ENCODE peak calls at places on chromosomes 5 and 9, in ten cellular contexts. J is fibroblast of villous mesenchyme, U is fibroblast of lung, Z is AG10803, R is WERI-Rb-1, E is astrocyte, K is neural progenitor cell, F is upper lobe of right lung, I is lower leg skin, X is pancreas. L is an unnamed sample.

GRCh38 chr9:133619791-133620190 is 10.6 kb upstream of the FAM163B start:
- DNase-seq in I (no peak), U (no peak), E (no peak), J (peak), F (no peak), R (no peak), K (no peak), X (no peak), Z (no peak), L (peak)

GRCh38 chr9:107375651-107376369 is 92.7 kb downstream of the RAD23B start:
- DNase-seq in K (no peak), U (no peak), I (peak), R (no peak), J (no peak), Z (no peak), E (no peak), X (no peak), F (no peak), L (no peak)

GRCh38 chr9:3516667-3517330 is 9.0 kb downstream of the RFX3 start:
- DNase-seq in X (no peak), K (no peak), E (no peak), Z (peak), R (no peak), U (peak), I (no peak), J (no peak), F (no peak), L (no peak)

GRCh38 chr9:37939575-37940095 is 35.7 kb upstream of the SLC25A51 start:
- DNase-seq in X (no peak), K (no peak), R (no peak), E (no peak), J (peak), Z (no peak), F (no peak), U (no peak), I (no peak), L (peak)

GRCh38 chr9:35564658-35565061 is 40.4 kb upstream of the TESK1 start:
- DNase-seq in E (no peak), I (peak), U (no peak), Z (peak), X (no peak), K (no peak), F (no peak), J (no peak), R (no peak), L (no peak)

GRCh38 chr9:99060621-99061020 is 44.3 kb upstream of the TGFBR1 start:
- DNase-seq in F (no peak), R (no peak), I (no peak), X (no peak), E (no peak), Z (no peak), J (no peak), K (no peak), U (no peak), L (no peak)

GRCh38 chr9:123081824-123082223 is 48.4 kb downstream of the GPR21 start:
- DNase-seq in Z (peak), K (peak), J (peak), I (no peak), F (no peak), R (peak), U (peak), E (peak), X (no peak), L (peak)

GRCh38 chr9:88801214-88801796 is 190.0 kb upstream of the S1PR3 start:
- DNase-seq in Z (no peak), R (no peak), U (no peak), K (no peak), F (no peak), E (no peak), I (peak), X (no peak), J (peak), L (no peak)

DNA sequence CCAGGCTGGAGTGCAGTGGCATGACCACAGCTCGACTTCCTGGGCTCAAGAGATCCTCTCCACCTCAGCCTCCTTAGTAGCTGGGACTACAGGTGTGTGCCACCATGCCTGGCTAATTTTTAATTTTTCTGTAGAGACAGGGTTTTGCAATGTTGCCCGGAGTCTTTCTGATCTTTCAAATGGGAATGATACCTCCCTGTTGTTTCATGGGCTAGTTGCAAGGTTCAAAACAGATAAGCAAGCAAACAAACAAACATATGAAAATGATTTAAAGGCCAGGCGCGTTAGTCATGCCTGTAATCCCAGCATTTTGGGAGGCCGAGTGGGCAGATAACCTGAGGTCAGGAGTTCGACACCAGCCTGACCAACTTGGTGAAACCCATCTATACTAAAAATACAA is 45.3 kb upstream of the PLPP1 start:
- DNase-seq in I (no peak), X (no peak), J (no peak), F (no peak), U (no peak), K (no peak), E (no peak), R (no peak), Z (no peak), L (no peak)
- TF ChIP-seq CTCF in I (no peak), X (no peak), J (no peak), F (no peak), U (no peak), K (no peak), E (no peak), R (no peak), Z (no peak), L (no peak)

GRCh38 chr9:130206579-130206978 is 34.4 kb downstream of the NCS1 start:
- DNase-seq in Z (no peak), U (no peak), K (no peak), F (no peak), R (no peak), I (no peak), J (no peak), X (no peak), E (no peak), L (no peak)

GRCh38 chr9:130207241-130207992 is 35.2 kb downstream of the NCS1 start:
- DNase-seq in X (no peak), J (no peak), U (no peak), K (no peak), F (no peak), R (no peak), I (no peak), E (no peak), Z (no peak), L (no peak)

GRCh38 chr9:130205912-130206311 is 33.7 kb downstream of the NCS1 start:
- DNase-seq in K (no peak), U (no peak), E (no peak), X (no peak), Z (no peak), I (no peak), R (no peak), F (no peak), J (no peak), L (no peak)

GRCh38 chr9:130209422-130209821 is 37.2 kb downstream of the NCS1 start:
- DNase-seq in F (no peak), R (no peak), Z (no peak), U (no peak), J (peak), I (no peak), X (no peak), E (no peak), K (no peak), L (no peak)

GRCh38 chr9:130208600-130209347 is 36.6 kb downstream of the NCS1 start:
- DNase-seq in U (no peak), Z (no peak), F (no peak), R (no peak), X (no peak), J (no peak), I (no peak), K (no peak), E (no peak), L (no peak)
- H3K4me3 ChIP-seq in U (no peak), Z (no peak), F (no peak), R (no peak), X (no peak), J (no peak), I (no peak), K (no peak), E (no peak), L (no peak)

GRCh38 chr5:140795259-140795641 is 598 bp downstream of the PCDHA2 start:
- DNase-seq in J (no peak), K (peak), U (no peak), I (no peak), E (no peak), F (no peak), X (no peak), Z (no peak), R (no peak), L (peak)
- TF ChIP-seq CTCF in J (peak), K (peak), U (no peak), I (no peak), E (no peak), F (peak), X (no peak), Z (peak), R (no peak), L (peak)

GRCh38 chr5:150559088-150559487 is 51.2 kb downstream of the NDST1 start:
- DNase-seq in F (no peak), J (no peak), K (no peak), X (no peak), Z (no peak), E (no peak), I (no peak), R (no peak), U (no peak), L (no peak)

GRCh38 chr5:150561571-150562295 is 53.8 kb downstream of the NDST1 start:
- DNase-seq in I (no peak), Z (no peak), R (no peak), U (no peak), F (no peak), X (no peak), J (no peak), E (no peak), K (no peak), L (no peak)

GRCh38 chr5:150561192-150561512 is 53.2 kb downstream of the NDST1 start:
- DNase-seq in X (no peak), I (no peak), R (no peak), Z (no peak), K (no peak), E (no peak), J (no peak), U (no peak), F (no peak), L (no peak)

GRCh38 chr5:150559701-150560100 is 51.8 kb downstream of the NDST1 start:
- DNase-seq in I (no peak), Z (peak), J (no peak), E (peak), K (no peak), U (peak), F (no peak), R (no peak), X (no peak), L (peak)

DNA sequence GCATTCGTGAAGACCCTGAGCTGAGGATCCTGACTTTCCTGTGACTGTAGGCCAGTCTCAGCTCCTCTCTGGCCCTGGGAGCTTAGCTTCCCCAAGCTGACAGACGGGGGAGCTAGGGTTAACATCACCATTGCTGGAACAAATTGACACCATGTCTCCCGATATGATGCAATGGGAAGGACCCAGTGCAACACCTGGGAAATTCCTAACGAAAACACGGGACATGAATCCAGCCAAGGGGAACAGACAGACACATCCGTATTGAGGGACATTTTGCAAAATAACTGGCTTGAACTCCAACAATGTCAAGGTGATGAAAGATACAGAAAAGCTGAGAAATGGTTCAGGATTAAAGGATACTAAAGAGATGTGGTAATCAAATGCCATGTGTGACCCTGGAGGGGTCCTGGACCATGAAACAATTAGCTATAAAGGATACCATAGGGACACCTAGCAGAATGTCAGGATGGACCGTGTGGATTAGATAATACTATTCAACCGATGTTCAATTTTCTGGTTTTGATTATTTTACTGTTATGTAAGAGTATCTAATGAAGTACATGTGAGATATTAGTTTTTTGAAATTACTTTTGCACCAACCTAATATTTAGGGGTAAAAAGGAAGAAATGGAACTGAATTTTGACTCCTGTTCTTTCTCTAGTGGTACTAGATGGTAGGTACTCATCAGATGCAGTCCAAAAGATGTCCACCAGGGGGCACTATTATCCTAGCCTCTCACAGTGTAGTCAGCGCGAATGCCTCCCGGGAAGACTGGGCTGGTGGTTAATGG is 52.7 kb downstream of the NDST1 start:
- DNase-seq in X (peak), I (peak), F (no peak), J (peak), K (peak), U (peak), R (peak), Z (peak), E (peak), L (peak)
- H3K4me3 ChIP-seq in X (no peak), I (no peak), F (no peak), J (no peak), K (no peak), U (no peak), R (no peak), Z (no peak), E (no peak), L (no peak)

DNA sequence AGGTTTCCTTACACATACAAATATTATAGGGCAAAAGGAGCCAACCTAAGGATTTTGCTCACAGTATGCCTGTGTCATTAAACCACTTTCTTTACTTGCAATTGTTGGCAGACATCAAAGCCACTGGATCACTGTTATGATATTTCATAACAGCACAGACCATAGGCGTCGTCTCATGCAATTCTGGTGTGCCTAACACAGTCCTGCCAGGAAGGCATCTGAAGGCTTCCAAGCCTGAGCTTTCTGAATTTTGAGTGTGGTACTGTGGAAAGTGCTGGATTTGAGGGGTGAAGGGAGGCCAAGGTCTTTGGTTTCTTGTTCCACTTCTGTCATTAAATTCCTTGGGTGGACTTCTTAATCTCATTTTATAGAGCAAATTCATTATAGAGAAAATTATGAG is 441.4 kb upstream of the PIK3R1 start:
- DNase-seq in X (no peak), Z (peak), R (no peak), E (peak), J (no peak), F (no peak), U (peak), I (no peak), K (no peak), L (peak)
- TF ChIP-seq CTCF in X (no peak), Z (no peak), R (no peak), E (no peak), J (no peak), F (no peak), U (no peak), I (no peak), K (no peak), L (no peak)

GRCh38 chr5:118531276-118531675 is 457.1 kb downstream of the DTWD2 start:
- DNase-seq in K (no peak), I (no peak), F (no peak), E (no peak), R (no peak), Z (no peak), J (no peak), U (no peak), X (no peak), L (no peak)
- H3K4me3 ChIP-seq in K (no peak), I (no peak), F (no peak), E (no peak), R (no peak), Z (no peak), J (no peak), U (no peak), X (no peak), L (no peak)

DNA sequence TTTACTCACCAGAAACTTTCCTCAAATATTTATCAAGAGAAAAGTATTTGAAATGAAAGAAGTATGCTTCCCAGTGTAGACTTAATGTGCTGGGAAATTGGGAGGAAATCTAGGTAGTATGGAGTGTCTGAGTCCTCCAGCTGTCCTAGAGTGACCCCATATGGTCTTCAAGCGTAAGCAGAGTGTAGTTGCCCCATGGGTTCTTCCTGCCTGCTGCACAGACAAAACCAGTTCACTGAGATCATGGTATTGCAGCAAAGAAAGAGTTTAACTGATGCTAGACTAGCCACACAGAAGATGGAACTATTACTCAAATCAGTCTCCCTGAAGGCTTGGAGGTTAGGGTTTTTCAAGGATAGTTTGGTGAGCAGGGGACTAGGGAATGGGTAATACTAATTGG is 114.9 kb upstream of the PRLR start:
- DNase-seq in E (no peak), R (no peak), Z (no peak), J (peak), U (no peak), F (no peak), I (no peak), X (no peak), K (no peak), L (peak)
- TF ChIP-seq CTCF in E (no peak), R (no peak), Z (no peak), J (peak), U (no peak), F (no peak), I (no peak), X (no peak), K (peak), L (no peak)